ENCODE peak calls at places on chromosomes 6 and 20, in seven cellular contexts. One of them, this sample, is unnamed.

GRCh38 chr6:56798163-56798562 is 155.5 kb upstream of the DST start:
- DNase-seq in cardiac fibroblast: peak
- DNase-seq in dermis blood vessel endothelial cell: no peak
- DNase-seq in stimulated activated CD4-positive, alpha-beta T cell treated with anti-CD3 and anti-CD28 coated beads, Interleukin-12 subunit alpha, Interleukin-12 subunit beta, amount 100 ng/mL, for 4 hours: no peak
- DNase-seq in head of caudate nucleus: no peak
- DNase-seq in activated naive CD4-positive, alpha-beta T cell treated with anti-CD3 and anti-CD28 coated beads, Interleukin-2, amount 50 U/mL, for 72 hours: no peak
- DNase-seq in mesenteric fat pad: no peak
- DNase-seq in this sample: peak

GRCh38 chr6:46865221-46865620 is 56.5 kb downstream of the ADGRF5 start:
- DNase-seq in cardiac fibroblast: no peak
- DNase-seq in dermis blood vessel endothelial cell: no peak
- DNase-seq in stimulated activated CD4-positive, alpha-beta T cell treated with anti-CD3 and anti-CD28 coated beads, Interleukin-12 subunit alpha, Interleukin-12 subunit beta, amount 100 ng/mL, for 4 hours: no peak
- DNase-seq in head of caudate nucleus: no peak
- DNase-seq in activated naive CD4-positive, alpha-beta T cell treated with anti-CD3 and anti-CD28 coated beads, Interleukin-2, amount 50 U/mL, for 72 hours: no peak
- DNase-seq in mesenteric fat pad: no peak
- DNase-seq in this sample: no peak

GRCh38 chr6:50276771-50277261 is 227.1 kb upstream of the DEFB112 start:
- DNase-seq in dermis blood vessel endothelial cell: no peak
- DNase-seq in head of caudate nucleus: no peak
- DNase-seq in stimulated activated CD4-positive, alpha-beta T cell treated with anti-CD3 and anti-CD28 coated beads, Interleukin-12 subunit alpha, Interleukin-12 subunit beta, amount 100 ng/mL, for 4 hours: no peak
- DNase-seq in activated naive CD4-positive, alpha-beta T cell treated with anti-CD3 and anti-CD28 coated beads, Interleukin-2, amount 50 U/mL, for 72 hours: no peak
- DNase-seq in mesenteric fat pad: no peak
- DNase-seq in cardiac fibroblast: no peak
- DNase-seq in this sample: no peak

GRCh38 chr6:36459483-36459882 is 16.7 kb downstream of the KCTD20 start:
- DNase-seq in dermis blood vessel endothelial cell: no peak
- DNase-seq in head of caudate nucleus: no peak
- DNase-seq in cardiac fibroblast: no peak
- DNase-seq in mesenteric fat pad: no peak
- DNase-seq in stimulated activated CD4-positive, alpha-beta T cell treated with anti-CD3 and anti-CD28 coated beads, Interleukin-12 subunit alpha, Interleukin-12 subunit beta, amount 100 ng/mL, for 4 hours: no peak
- DNase-seq in activated naive CD4-positive, alpha-beta T cell treated with anti-CD3 and anti-CD28 coated beads, Interleukin-2, amount 50 U/mL, for 72 hours: no peak
- DNase-seq in this sample: no peak

GRCh38 chr20:64041781-64042771 is 6.1 kb downstream of the C20orf204 start:
- DNase-seq in dermis blood vessel endothelial cell: peak
- DNase-seq in stimulated activated CD4-positive, alpha-beta T cell treated with anti-CD3 and anti-CD28 coated beads, Interleukin-12 subunit alpha, Interleukin-12 subunit beta, amount 100 ng/mL, for 4 hours: no peak
- DNase-seq in mesenteric fat pad: no peak
- DNase-seq in activated naive CD4-positive, alpha-beta T cell treated with anti-CD3 and anti-CD28 coated beads, Interleukin-2, amount 50 U/mL, for 72 hours: no peak
- DNase-seq in cardiac fibroblast: no peak
- DNase-seq in head of caudate nucleus: no peak
- DNase-seq in this sample: no peak

GRCh38 chr6:55047433-55048044 is 126.8 kb upstream of the HCRTR2 start:
- DNase-seq in head of caudate nucleus: no peak
- DNase-seq in stimulated activated CD4-positive, alpha-beta T cell treated with anti-CD3 and anti-CD28 coated beads, Interleukin-12 subunit alpha, Interleukin-12 subunit beta, amount 100 ng/mL, for 4 hours: no peak
- DNase-seq in dermis blood vessel endothelial cell: no peak
- DNase-seq in activated naive CD4-positive, alpha-beta T cell treated with anti-CD3 and anti-CD28 coated beads, Interleukin-2, amount 50 U/mL, for 72 hours: no peak
- DNase-seq in mesenteric fat pad: no peak
- DNase-seq in cardiac fibroblast: no peak
- DNase-seq in this sample: peak

GRCh38 chr6:109187399-109188114 is 92.2 kb downstream of the CEP57L1 start:
- DNase-seq in activated naive CD4-positive, alpha-beta T cell treated with anti-CD3 and anti-CD28 coated beads, Interleukin-2, amount 50 U/mL, for 72 hours: peak
- DNase-seq in cardiac fibroblast: peak
- DNase-seq in dermis blood vessel endothelial cell: peak
- DNase-seq in stimulated activated CD4-positive, alpha-beta T cell treated with anti-CD3 and anti-CD28 coated beads, Interleukin-12 subunit alpha, Interleukin-12 subunit beta, amount 100 ng/mL, for 4 hours: peak
- DNase-seq in head of caudate nucleus: peak
- DNase-seq in mesenteric fat pad: no peak
- DNase-seq in this sample: peak

GRCh38 chr6:85129881-85130280 is 320.0 kb upstream of the NT5E start:
- DNase-seq in cardiac fibroblast: peak
- DNase-seq in activated naive CD4-positive, alpha-beta T cell treated with anti-CD3 and anti-CD28 coated beads, Interleukin-2, amount 50 U/mL, for 72 hours: no peak
- DNase-seq in head of caudate nucleus: no peak
- DNase-seq in stimulated activated CD4-positive, alpha-beta T cell treated with anti-CD3 and anti-CD28 coated beads, Interleukin-12 subunit alpha, Interleukin-12 subunit beta, amount 100 ng/mL, for 4 hours: no peak
- DNase-seq in mesenteric fat pad: no peak
- DNase-seq in dermis blood vessel endothelial cell: no peak
- DNase-seq in this sample: no peak

GRCh38 chr6:108946695-108947094 is 98.5 kb downstream of the ARMC2 start:
- DNase-seq in activated naive CD4-positive, alpha-beta T cell treated with anti-CD3 and anti-CD28 coated beads, Interleukin-2, amount 50 U/mL, for 72 hours: no peak
- DNase-seq in mesenteric fat pad: peak
- DNase-seq in head of caudate nucleus: no peak
- DNase-seq in cardiac fibroblast: peak
- DNase-seq in dermis blood vessel endothelial cell: no peak
- DNase-seq in stimulated activated CD4-positive, alpha-beta T cell treated with anti-CD3 and anti-CD28 coated beads, Interleukin-12 subunit alpha, Interleukin-12 subunit beta, amount 100 ng/mL, for 4 hours: no peak
- DNase-seq in this sample: no peak

GRCh38 chr6:114785235-114786127 is 442.7 kb upstream of the HS3ST5 start:
- DNase-seq in head of caudate nucleus: no peak
- DNase-seq in dermis blood vessel endothelial cell: no peak
- DNase-seq in mesenteric fat pad: no peak
- DNase-seq in stimulated activated CD4-positive, alpha-beta T cell treated with anti-CD3 and anti-CD28 coated beads, Interleukin-12 subunit alpha, Interleukin-12 subunit beta, amount 100 ng/mL, for 4 hours: no peak
- DNase-seq in cardiac fibroblast: no peak
- DNase-seq in activated naive CD4-positive, alpha-beta T cell treated with anti-CD3 and anti-CD28 coated beads, Interleukin-2, amount 50 U/mL, for 72 hours: no peak
- DNase-seq in this sample: no peak

GRCh38 chr6:154448448-154449096 is 61.9 kb downstream of the CNKSR3 start:
- DNase-seq in cardiac fibroblast: peak
- DNase-seq in stimulated activated CD4-positive, alpha-beta T cell treated with anti-CD3 and anti-CD28 coated beads, Interleukin-12 subunit alpha, Interleukin-12 subunit beta, amount 100 ng/mL, for 4 hours: no peak
- DNase-seq in head of caudate nucleus: no peak
- DNase-seq in mesenteric fat pad: no peak
- DNase-seq in activated naive CD4-positive, alpha-beta T cell treated with anti-CD3 and anti-CD28 coated beads, Interleukin-2, amount 50 U/mL, for 72 hours: no peak
- DNase-seq in dermis blood vessel endothelial cell: peak
- DNase-seq in this sample: peak

GRCh38 chr20:47139934-47140333 is 216.6 kb downstream of the ZMYND8 start:
- DNase-seq in stimulated activated CD4-positive, alpha-beta T cell treated with anti-CD3 and anti-CD28 coated beads, Interleukin-12 subunit alpha, Interleukin-12 subunit beta, amount 100 ng/mL, for 4 hours: no peak
- DNase-seq in activated naive CD4-positive, alpha-beta T cell treated with anti-CD3 and anti-CD28 coated beads, Interleukin-2, amount 50 U/mL, for 72 hours: no peak
- DNase-seq in head of caudate nucleus: no peak
- DNase-seq in cardiac fibroblast: no peak
- DNase-seq in dermis blood vessel endothelial cell: no peak
- DNase-seq in mesenteric fat pad: no peak
- DNase-seq in this sample: no peak

GRCh38 chr6:43964659-43965570 is 162.3 kb downstream of the MRPL14 start:
- DNase-seq in mesenteric fat pad: peak
- DNase-seq in stimulated activated CD4-positive, alpha-beta T cell treated with anti-CD3 and anti-CD28 coated beads, Interleukin-12 subunit alpha, Interleukin-12 subunit beta, amount 100 ng/mL, for 4 hours: no peak
- DNase-seq in activated naive CD4-positive, alpha-beta T cell treated with anti-CD3 and anti-CD28 coated beads, Interleukin-2, amount 50 U/mL, for 72 hours: no peak
- DNase-seq in cardiac fibroblast: no peak
- DNase-seq in head of caudate nucleus: no peak
- DNase-seq in dermis blood vessel endothelial cell: no peak
- DNase-seq in this sample: no peak

This sample was measured in A673.